ENCODE peak calls at places on chromosomes 1 and 21, in eight cellular contexts. One of them, this sample, is unnamed.

GRCh38 chr1:215599418-215599817 is 32.3 kb downstream of the KCTD3 start:
- DNase-seq in NCI-H1105: peak
- DNase-seq in anterior cingulate cortex: no peak
- DNase-seq in HFFc6: peak
- DNase-seq in transverse colon: no peak
- DNase-seq in mesenchymal stem cell: peak
- DNase-seq in activated B cell treated with CpG ODN at 0.5 μM for 24 hours: no peak
- DNase-seq in GF-D8: no peak
- DNase-seq in this sample: no peak

GRCh38 chr1:61123321-61123720 is 41.0 kb downstream of the NFIA start:
- DNase-seq in NCI-H1105: no peak
- DNase-seq in anterior cingulate cortex: no peak
- DNase-seq in HFFc6: no peak
- DNase-seq in transverse colon: no peak
- DNase-seq in mesenchymal stem cell: no peak
- DNase-seq in activated B cell treated with CpG ODN at 0.5 μM for 24 hours: no peak
- DNase-seq in GF-D8: no peak
- DNase-seq in this sample: no peak

GRCh38 chr1:21262282-21263051 is 27.8 kb downstream of the ECE1 start:
- DNase-seq in NCI-H1105: no peak
- DNase-seq in anterior cingulate cortex: peak
- DNase-seq in HFFc6: peak
- DNase-seq in transverse colon: peak
- DNase-seq in mesenchymal stem cell: peak
- DNase-seq in activated B cell treated with CpG ODN at 0.5 μM for 24 hours: no peak
- DNase-seq in GF-D8: peak
- DNase-seq in this sample: peak

GRCh38 chr1:99818063-99818699 is 32.0 kb upstream of the AGL start:
- DNase-seq in NCI-H1105: no peak
- DNase-seq in anterior cingulate cortex: no peak
- DNase-seq in HFFc6: no peak
- DNase-seq in transverse colon: no peak
- DNase-seq in mesenchymal stem cell: no peak
- DNase-seq in activated B cell treated with CpG ODN at 0.5 μM for 24 hours: no peak
- DNase-seq in GF-D8: no peak
- DNase-seq in this sample: no peak

GRCh38 chr1:212082765-212083406 is 47.3 kb downstream of the DTL start:
- DNase-seq in NCI-H1105: no peak
- DNase-seq in anterior cingulate cortex: no peak
- DNase-seq in HFFc6: no peak
- DNase-seq in transverse colon: no peak
- DNase-seq in mesenchymal stem cell: no peak
- DNase-seq in activated B cell treated with CpG ODN at 0.5 μM for 24 hours: no peak
- DNase-seq in GF-D8: no peak
- DNase-seq in this sample: no peak

GRCh38 chr1:177305040-177306018 is 134.6 kb downstream of the BRINP2 start:
- DNase-seq in NCI-H1105: no peak
- DNase-seq in anterior cingulate cortex: no peak
- DNase-seq in HFFc6: no peak
- DNase-seq in transverse colon: no peak
- DNase-seq in mesenchymal stem cell: no peak
- DNase-seq in activated B cell treated with CpG ODN at 0.5 μM for 24 hours: no peak
- DNase-seq in GF-D8: no peak
- DNase-seq in this sample: no peak

GRCh38 chr1:10378071-10378841 is 20.6 kb upstream of the PGD start:
- DNase-seq in NCI-H1105: no peak
- DNase-seq in anterior cingulate cortex: peak
- DNase-seq in HFFc6: peak
- DNase-seq in transverse colon: no peak
- DNase-seq in mesenchymal stem cell: peak
- DNase-seq in activated B cell treated with CpG ODN at 0.5 μM for 24 hours: no peak
- DNase-seq in GF-D8: peak
- DNase-seq in this sample: no peak

GRCh38 chr1:48471603-48472576 is at the start of gene SPATA6:
- DNase-seq in NCI-H1105: peak
- DNase-seq in anterior cingulate cortex: peak
- DNase-seq in HFFc6: peak
- DNase-seq in transverse colon: peak
- DNase-seq in mesenchymal stem cell: peak
- DNase-seq in activated B cell treated with CpG ODN at 0.5 μM for 24 hours: peak
- DNase-seq in GF-D8: no peak
- DNase-seq in this sample: peak

GRCh38 chr21:27251752-27252151 is 284.9 kb upstream of the ADAMTS5 start:
- DNase-seq in NCI-H1105: no peak
- DNase-seq in anterior cingulate cortex: no peak
- DNase-seq in HFFc6: no peak
- DNase-seq in transverse colon: no peak
- DNase-seq in mesenchymal stem cell: no peak
- DNase-seq in activated B cell treated with CpG ODN at 0.5 μM for 24 hours: no peak
- DNase-seq in GF-D8: no peak
- DNase-seq in this sample: no peak

GRCh38 chr1:211543003-211543402 is 36.0 kb downstream of the SLC30A1 start:
- DNase-seq in NCI-H1105: no peak
- DNase-seq in anterior cingulate cortex: no peak
- DNase-seq in HFFc6: no peak
- DNase-seq in transverse colon: peak
- DNase-seq in mesenchymal stem cell: no peak
- DNase-seq in activated B cell treated with CpG ODN at 0.5 μM for 24 hours: no peak
- DNase-seq in GF-D8: no peak
- DNase-seq in this sample: peak

GRCh38 chr1:201741763-201742342 is 87.1 kb upstream of the IPO9 start:
- DNase-seq in NCI-H1105: no peak
- DNase-seq in anterior cingulate cortex: no peak
- DNase-seq in HFFc6: no peak
- DNase-seq in transverse colon: no peak
- DNase-seq in mesenchymal stem cell: no peak
- DNase-seq in activated B cell treated with CpG ODN at 0.5 μM for 24 hours: no peak
- DNase-seq in GF-D8: no peak
- DNase-seq in this sample: no peak

GRCh38 chr1:41221995-41222991 is 19.8 kb downstream of the SCMH1 start:
- DNase-seq in NCI-H1105: peak
- DNase-seq in anterior cingulate cortex: no peak
- DNase-seq in HFFc6: no peak
- DNase-seq in transverse colon: no peak
- DNase-seq in mesenchymal stem cell: peak
- DNase-seq in activated B cell treated with CpG ODN at 0.5 μM for 24 hours: no peak
- DNase-seq in GF-D8: no peak
- DNase-seq in this sample: no peak

GRCh38 chr21:42057861-42058437 is 13.2 kb upstream of the UMODL1 start:
- DNase-seq in NCI-H1105: no peak
- DNase-seq in anterior cingulate cortex: no peak
- DNase-seq in HFFc6: no peak
- DNase-seq in transverse colon: no peak
- DNase-seq in mesenchymal stem cell: peak
- DNase-seq in activated B cell treated with CpG ODN at 0.5 μM for 24 hours: no peak
- DNase-seq in GF-D8: no peak
- DNase-seq in this sample: peak

GRCh38 chr1:29332204-29332603 is 95.9 kb downstream of the PTPRU start:
- DNase-seq in NCI-H1105: no peak
- DNase-seq in anterior cingulate cortex: no peak
- DNase-seq in HFFc6: peak
- DNase-seq in transverse colon: peak
- DNase-seq in mesenchymal stem cell: peak
- DNase-seq in activated B cell treated with CpG ODN at 0.5 μM for 24 hours: no peak
- DNase-seq in GF-D8: peak
- DNase-seq in this sample: no peak

GRCh38 chr1:85091647-85092295 is 43.5 kb upstream of the MCOLN3 start:
- DNase-seq in NCI-H1105: no peak
- DNase-seq in anterior cingulate cortex: no peak
- DNase-seq in HFFc6: no peak
- DNase-seq in transverse colon: no peak
- DNase-seq in mesenchymal stem cell: no peak
- DNase-seq in activated B cell treated with CpG ODN at 0.5 μM for 24 hours: no peak
- DNase-seq in GF-D8: peak
- DNase-seq in this sample: no peak

GRCh38 chr1:32806315-32806714 is 10.8 kb downstream of the YARS1 start:
- DNase-seq in NCI-H1105: no peak
- DNase-seq in anterior cingulate cortex: no peak
- DNase-seq in HFFc6: no peak
- DNase-seq in transverse colon: no peak
- DNase-seq in mesenchymal stem cell: no peak
- DNase-seq in activated B cell treated with CpG ODN at 0.5 μM for 24 hours: no peak
- DNase-seq in GF-D8: no peak
- DNase-seq in this sample: no peak

GRCh38 chr1:117636637-117637425 is 31.0 kb downstream of the TENT5C start:
- DNase-seq in NCI-H1105: no peak
- DNase-seq in anterior cingulate cortex: no peak
- DNase-seq in HFFc6: no peak
- DNase-seq in transverse colon: no peak
- DNase-seq in mesenchymal stem cell: no peak
- DNase-seq in activated B cell treated with CpG ODN at 0.5 μM for 24 hours: no peak
- DNase-seq in GF-D8: no peak
- DNase-seq in this sample: no peak

GRCh38 chr21:43332461-43332860 is 94.5 kb downstream of the SIK1 start:
- DNase-seq in NCI-H1105: no peak
- DNase-seq in anterior cingulate cortex: no peak
- DNase-seq in HFFc6: no peak
- DNase-seq in transverse colon: no peak
- DNase-seq in mesenchymal stem cell: no peak
- DNase-seq in activated B cell treated with CpG ODN at 0.5 μM for 24 hours: no peak
- DNase-seq in GF-D8: no peak
- DNase-seq in this sample: no peak

GRCh38 chr1:42765832-42766722 is 751 bp downstream of the P3H1 start:
- DNase-seq in NCI-H1105: peak
- DNase-seq in anterior cingulate cortex: no peak
- DNase-seq in HFFc6: peak
- DNase-seq in transverse colon: peak
- DNase-seq in mesenchymal stem cell: peak
- DNase-seq in activated B cell treated with CpG ODN at 0.5 μM for 24 hours: no peak
- DNase-seq in GF-D8: no peak
- DNase-seq in this sample: peak

GRCh38 chr1:221419513-221420088 is 322.3 kb downstream of the DUSP10 start:
- DNase-seq in NCI-H1105: no peak
- DNase-seq in anterior cingulate cortex: no peak
- DNase-seq in HFFc6: peak
- DNase-seq in transverse colon: no peak
- DNase-seq in mesenchymal stem cell: peak
- DNase-seq in activated B cell treated with CpG ODN at 0.5 μM for 24 hours: no peak
- DNase-seq in GF-D8: no peak
- DNase-seq in this sample: no peak

GRCh38 chr1:6803357-6803756 is 18.1 kb downstream of the CAMTA1 start:
- DNase-seq in NCI-H1105: no peak
- DNase-seq in anterior cingulate cortex: no peak
- DNase-seq in HFFc6: no peak
- DNase-seq in transverse colon: no peak
- DNase-seq in mesenchymal stem cell: no peak
- DNase-seq in activated B cell treated with CpG ODN at 0.5 μM for 24 hours: no peak
- DNase-seq in GF-D8: no peak
- DNase-seq in this sample: no peak

GRCh38 chr21:40179167-40179566 is 311.9 kb downstream of the PCP4 start:
- DNase-seq in NCI-H1105: no peak
- DNase-seq in anterior cingulate cortex: no peak
- DNase-seq in HFFc6: no peak
- DNase-seq in transverse colon: no peak
- DNase-seq in mesenchymal stem cell: no peak
- DNase-seq in activated B cell treated with CpG ODN at 0.5 μM for 24 hours: no peak
- DNase-seq in GF-D8: no peak
- DNase-seq in this sample: no peak

GRCh38 chr1:222382171-222382570 is 165.7 kb downstream of the HHIPL2 start:
- DNase-seq in NCI-H1105: no peak
- DNase-seq in anterior cingulate cortex: no peak
- DNase-seq in HFFc6: no peak
- DNase-seq in transverse colon: no peak
- DNase-seq in mesenchymal stem cell: no peak
- DNase-seq in activated B cell treated with CpG ODN at 0.5 μM for 24 hours: no peak
- DNase-seq in GF-D8: no peak
- DNase-seq in this sample: no peak

GRCh38 chr1:184152502-184152901 is 101.0 kb downstream of the TSEN15 start:
- DNase-seq in NCI-H1105: no peak
- DNase-seq in anterior cingulate cortex: no peak
- DNase-seq in HFFc6: no peak
- DNase-seq in transverse colon: peak
- DNase-seq in mesenchymal stem cell: peak
- DNase-seq in activated B cell treated with CpG ODN at 0.5 μM for 24 hours: no peak
- DNase-seq in GF-D8: no peak
- DNase-seq in this sample: no peak